ENCODE peak calls at places on chromosomes 7 and 10, in ten cellular contexts. U, L, M, R, H, P, I, Y, F and W are unnamed samples.

GRCh38 chr10:128018236-128018635 is 108.0 kb downstream of the MKI67 start:
- DNase-seq in P (peak), Y (no peak), U (peak), H (no peak), I (no peak), M (no peak), R (no peak), F (no peak), L (no peak), W (no peak)

GRCh38 chr10:94264085-94264484 is 98.7 kb downstream of the NOC3L start:
- DNase-seq in L (no peak), U (no peak), F (no peak), Y (no peak), R (no peak), H (no peak), P (no peak), M (no peak), I (no peak), W (no peak)

GRCh38 chr10:63425512-63425911 is 40.3 kb downstream of the JMJD1C start:
- DNase-seq in Y (no peak), P (no peak), R (no peak), F (no peak), I (no peak), L (no peak), M (no peak), U (no peak), H (no peak), W (no peak)

GRCh38 chr10:130935897-130936550 is 375.5 kb downstream of the TCERG1L start:
- DNase-seq in F (no peak), M (no peak), R (no peak), U (no peak), H (no peak), I (no peak), Y (no peak), L (no peak), P (no peak), W (no peak)

GRCh38 chr10:69382382-69383117 is 34.2 kb downstream of the TACR2 start:
- DNase-seq in P (peak), M (no peak), Y (peak), U (no peak), F (peak), H (peak), L (no peak), R (no peak), I (no peak), W (no peak)

GRCh38 chr10:30127120-30127541 is 67.7 kb upstream of the JCAD start:
- DNase-seq in U (no peak), R (peak), I (no peak), F (no peak), L (no peak), P (no peak), M (no peak), H (no peak), Y (no peak), W (no peak)

GRCh38 chr10:29142516-29143314 is 146.2 kb upstream of the LYZL1 start:
- DNase-seq in L (no peak), P (no peak), I (no peak), R (peak), H (no peak), F (no peak), Y (no peak), M (no peak), U (no peak), W (no peak)

GRCh38 chr7:80659120-80660055 is 20.9 kb downstream of the CD36 start:
- DNase-seq in F (no peak), R (peak), U (no peak), H (no peak), I (no peak), M (no peak), L (no peak), Y (peak), P (peak), W (no peak)

GRCh38 chr7:1729773-1730172 is 59.7 kb downstream of the ELFN1 start:
- DNase-seq in L (no peak), I (no peak), Y (no peak), M (no peak), R (no peak), P (no peak), H (no peak), F (no peak), U (no peak), W (no peak)

GRCh38 chr7:3649250-3649649 is 348.2 kb downstream of the SDK1 start:
- DNase-seq in R (no peak), M (no peak), I (no peak), P (peak), H (no peak), F (no peak), Y (no peak), U (no peak), L (no peak), W (no peak)

GRCh38 chr7:54705436-54705835 is 53.6 kb downstream of the SEC61G start:
- DNase-seq in U (no peak), P (peak), F (no peak), Y (peak), H (no peak), I (no peak), R (no peak), M (no peak), L (no peak), W (peak)

GRCh38 chr10:111756541-111757061 is 427.0 kb downstream of the GPAM start:
- DNase-seq in P (no peak), I (no peak), R (peak), L (peak), Y (peak), F (no peak), M (peak), U (peak), H (no peak), W (peak)

GRCh38 chr10:109928393-109928792 is 5.1 kb upstream of the XPNPEP1 start:
- DNase-seq in Y (no peak), F (no peak), R (no peak), L (no peak), U (no peak), M (no peak), I (no peak), H (no peak), P (no peak), W (no peak)

GRCh38 chr7:155667241-155667849 is 22.9 kb downstream of the RBM33 start:
- DNase-seq in L (no peak), F (no peak), I (no peak), P (no peak), M (no peak), Y (no peak), U (no peak), H (no peak), R (no peak), W (no peak)

GRCh38 chr10:113187066-113187777 is 237.2 kb downstream of the TCF7L2 start:
- DNase-seq in L (no peak), H (peak), U (peak), I (no peak), F (no peak), R (peak), P (no peak), Y (peak), M (no peak), W (peak)

GRCh38 chr7:80699656-80700318 is 61.3 kb downstream of the CD36 start:
- DNase-seq in P (peak), I (no peak), L (no peak), F (no peak), Y (no peak), H (no peak), U (no peak), M (no peak), R (no peak), W (no peak)

GRCh38 chr10:5461201-5461585 is 38.2 kb downstream of the CALML5 start:
- DNase-seq in Y (no peak), U (no peak), P (no peak), L (no peak), I (no peak), M (no peak), R (no peak), H (no peak), F (no peak), W (no peak)

GRCh38 chr10:43160067-43160918 is 22.0 kb downstream of the CSGALNACT2 start:
- DNase-seq in L (no peak), M (no peak), I (no peak), Y (peak), R (no peak), F (no peak), U (no peak), H (no peak), P (peak), W (no peak)

GRCh38 chr10:81068446-81068845 is 530.7 kb downstream of the SH2D4B start:
- DNase-seq in Y (no peak), I (no peak), P (no peak), L (no peak), F (no peak), H (no peak), R (no peak), M (no peak), U (no peak), W (no peak)

GRCh38 chr7:27118580-27118979 is 12.0 kb downstream of the HOXA4 start:
- DNase-seq in L (no peak), F (no peak), M (no peak), I (no peak), R (no peak), H (no peak), Y (peak), P (no peak), U (no peak), W (no peak)

GRCh38 chr7:122014697-122015096 is 129.4 kb downstream of the AASS start:
- DNase-seq in F (no peak), P (no peak), L (no peak), M (no peak), R (no peak), U (no peak), I (no peak), H (no peak), Y (no peak), W (no peak)

GRCh38 chr10:90998733-90999511 is 78.0 kb upstream of the ANKRD1 start:
- DNase-seq in Y (no peak), I (no peak), U (no peak), R (no peak), H (no peak), F (no peak), M (no peak), P (no peak), L (no peak), W (no peak)

GRCh38 chr10:30437039-30437781 is 3.2 kb downstream of the MAP3K8 start:
- DNase-seq in L (no peak), I (no peak), U (no peak), Y (no peak), F (no peak), P (peak), H (no peak), M (no peak), R (no peak), W (no peak)

GRCh38 chr10:128360783-128361182 is 234.6 kb upstream of the MKI67 start:
- DNase-seq in L (no peak), R (no peak), Y (no peak), I (no peak), P (no peak), F (no peak), U (no peak), H (no peak), M (no peak), W (no peak)

GRCh38 chr10:118971876-118972275 is 57.6 kb upstream of the NANOS1 start:
- DNase-seq in F (no peak), M (no peak), R (no peak), P (no peak), Y (no peak), L (no peak), H (no peak), I (no peak), U (no peak), W (no peak)

GRCh38 chr10:124744688-124745055 is 494 bp upstream of the FAM53B start:
- DNase-seq in P (peak), U (no peak), Y (peak), M (no peak), R (no peak), I (no peak), L (no peak), H (no peak), F (no peak), W (no peak)

GRCh38 chr7:128370491-128370890 is 9.0 kb upstream of the PRRT4 start:
- DNase-seq in F (no peak), H (no peak), M (no peak), P (no peak), U (no peak), L (no peak), R (no peak), Y (no peak), I (no peak), W (no peak)

GRCh38 chr10:77823811-77824542 is 102.6 kb downstream of the DLG5 start:
- DNase-seq in L (no peak), R (no peak), I (no peak), M (no peak), H (no peak), Y (no peak), U (no peak), F (no peak), P (no peak), W (no peak)

GRCh38 chr7:45415265-45415664 is 158.9 kb upstream of the ADCY1 start:
- DNase-seq in U (no peak), H (no peak), M (no peak), I (no peak), R (no peak), Y (no peak), F (no peak), P (no peak), L (no peak), W (no peak)

GRCh38 chr7:100088095-100088620 is 611 bp upstream of the COPS6 start:
- DNase-seq in U (no peak), L (no peak), R (no peak), I (no peak), P (no peak), F (no peak), M (no peak), H (no peak), Y (no peak), W (no peak)

GRCh38 chr7:76047305-76047810 is 442 bp downstream of the STYXL1 start:
- DNase-seq in P (no peak), Y (no peak), F (no peak), R (no peak), L (no peak), H (no peak), M (no peak), I (no peak), U (no peak), W (no peak)

DNA sequence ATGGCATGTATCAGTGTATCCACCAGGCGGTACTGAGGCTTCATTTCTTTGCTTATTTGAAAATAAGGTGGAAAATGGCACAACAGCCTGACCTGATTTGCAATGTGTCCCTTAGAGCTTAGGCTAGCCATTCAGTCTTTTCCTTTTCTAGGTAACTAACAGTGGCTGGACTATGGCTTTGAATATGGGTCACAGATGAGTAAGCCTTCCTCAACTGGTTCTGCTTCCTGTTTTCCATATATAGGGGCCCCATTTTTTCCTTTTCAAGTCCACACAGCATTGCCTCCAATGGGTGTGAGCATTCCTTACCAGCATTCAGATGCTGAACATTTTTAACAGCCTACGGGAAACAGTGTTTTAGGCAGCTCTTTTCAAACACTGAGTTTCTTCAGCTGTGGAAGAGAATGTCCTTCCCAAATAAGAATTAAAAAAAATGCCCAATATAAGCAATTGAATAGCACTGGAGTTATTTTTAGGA is 3.9 kb upstream of the ITGB1 start:
- DNase-seq in P (peak), R (peak), F (peak), M (no peak), H (no peak), U (peak), Y (peak), I (no peak), L (no peak), W (no peak)
- H3K4me3 ChIP-seq in P (peak), R (no peak), F (no peak), M (peak), H (peak), U (peak), Y (no peak), I (no peak), L (no peak), W (no peak)

GRCh38 chr7:157576415-157576814 is 239.6 kb downstream of the DNAJB6 start:
- DNase-seq in L (no peak), R (no peak), P (no peak), U (no peak), Y (no peak), H (peak), F (no peak), M (no peak), I (no peak), W (no peak)
- H3K4me3 ChIP-seq in L (no peak), R (no peak), P (no peak), U (peak), Y (no peak), H (peak), F (no peak), M (no peak), I (no peak), W (no peak)

GRCh38 chr10:23172846-23173548 is 19.1 kb upstream of the PTF1A start:
- DNase-seq in R (no peak), H (no peak), U (no peak), F (no peak), M (no peak), Y (peak), P (no peak), L (no peak), I (no peak), W (no peak)

GRCh38 chr10:23174075-23174973 is 17.8 kb upstream of the PTF1A start:
- DNase-seq in M (no peak), L (no peak), F (no peak), Y (peak), R (no peak), P (no peak), H (no peak), I (no peak), U (no peak), W (no peak)

GRCh38 chr10:23173549-23174074 is 18.5 kb upstream of the PTF1A start:
- DNase-seq in M (no peak), R (no peak), P (no peak), Y (no peak), I (no peak), H (no peak), F (no peak), U (no peak), L (no peak), W (no peak)

GRCh38 chr10:23171232-23171876 is 20.8 kb upstream of the PTF1A start:
- DNase-seq in R (peak), L (no peak), Y (peak), M (no peak), F (no peak), I (no peak), U (no peak), P (peak), H (no peak), W (no peak)

DNA sequence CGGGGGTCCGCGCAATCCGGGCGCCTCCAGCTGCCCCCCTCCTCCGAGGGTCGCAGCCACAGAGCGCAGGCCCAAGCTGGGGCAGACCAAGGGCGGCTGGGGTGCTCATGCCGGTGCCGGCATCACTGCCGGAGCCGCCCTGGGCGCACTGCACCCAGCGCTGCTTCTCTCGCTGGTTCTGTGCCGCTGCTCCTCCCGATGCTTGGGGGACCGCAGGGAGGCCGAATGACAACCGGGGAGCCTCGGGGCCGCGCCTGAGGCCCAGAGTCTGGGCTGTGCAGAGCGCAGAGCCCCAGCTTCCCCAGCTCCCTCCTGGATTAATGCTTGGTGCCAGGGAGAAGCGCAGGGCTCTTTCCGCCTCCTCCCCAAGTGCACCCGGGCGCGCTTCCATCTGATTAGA is 19.7 kb upstream of the PTF1A start:
- DNase-seq in P (no peak), F (no peak), U (no peak), Y (peak), M (no peak), I (no peak), R (no peak), H (no peak), L (no peak), W (no peak)
- H3K4me3 ChIP-seq in P (no peak), F (no peak), U (no peak), Y (no peak), M (no peak), I (no peak), R (no peak), H (no peak), L (no peak), W (no peak)

GRCh38 chr10:88244781-88245350 is 338.3 kb downstream of the RNLS start:
- DNase-seq in Y (no peak), P (no peak), U (no peak), I (no peak), R (no peak), H (no peak), F (no peak), M (no peak), L (no peak), W (no peak)

GRCh38 chr10:88243202-88243744 is 339.8 kb downstream of the RNLS start:
- DNase-seq in P (no peak), H (no peak), R (no peak), L (no peak), I (no peak), F (no peak), M (no peak), U (no peak), Y (no peak), W (no peak)

GRCh38 chr10:88245974-88246511 is 337.1 kb downstream of the RNLS start:
- DNase-seq in P (peak), R (peak), L (no peak), I (no peak), F (no peak), H (no peak), U (peak), Y (no peak), M (no peak), W (no peak)

GRCh38 chr10:88241501-88241900 is 341.6 kb downstream of the RNLS start:
- DNase-seq in R (no peak), H (no peak), M (no peak), I (no peak), U (no peak), P (no peak), L (no peak), F (no peak), Y (no peak), W (no peak)

DNA sequence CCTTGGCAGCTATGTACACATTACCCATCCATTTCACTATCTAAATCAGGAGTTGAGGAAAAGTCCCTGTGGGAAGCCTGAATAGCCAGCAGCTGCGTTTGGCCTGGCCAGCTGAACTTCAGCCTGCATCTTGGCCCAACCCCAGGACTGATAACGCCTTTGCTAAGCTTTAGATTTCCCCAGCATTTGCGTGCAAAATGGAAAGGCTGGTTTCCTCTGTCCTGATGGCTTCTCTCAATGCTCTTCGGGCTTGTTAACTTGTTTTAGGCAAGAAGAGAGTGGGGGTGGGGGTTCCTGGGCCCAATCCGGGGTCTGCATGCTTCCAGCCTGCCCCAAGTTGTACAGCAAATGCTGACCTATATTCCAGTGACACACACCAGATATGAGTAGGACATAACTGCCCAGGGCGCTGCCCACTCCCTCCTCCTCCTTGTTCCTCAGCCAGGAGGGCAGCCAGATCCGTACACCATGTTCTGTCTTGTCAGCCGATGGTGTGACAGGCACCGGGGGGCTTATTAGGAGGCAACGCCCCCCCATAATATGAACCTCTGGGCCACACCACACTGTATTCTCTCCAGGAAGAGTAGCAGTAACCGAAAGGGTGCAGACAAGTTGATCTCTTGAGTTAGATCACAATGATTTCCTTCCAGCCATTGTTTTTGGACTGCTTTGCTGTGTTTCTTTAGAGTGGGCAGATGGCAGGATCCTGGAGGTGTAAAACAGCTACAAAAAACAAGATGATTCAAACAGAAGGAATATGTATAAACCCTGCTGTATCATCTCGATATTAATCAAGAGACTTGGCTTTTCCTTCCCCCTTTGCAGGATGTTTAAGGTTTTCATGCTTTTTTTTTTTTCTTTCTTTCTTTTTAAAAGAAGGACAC is 339.0 kb downstream of the RNLS start:
- DNase-seq in U (peak), F (peak), L (no peak), M (no peak), H (peak), Y (no peak), I (no peak), R (peak), P (peak), W (peak)
- H3K4me3 ChIP-seq in U (peak), F (no peak), L (no peak), M (no peak), H (peak), Y (no peak), I (no peak), R (no peak), P (no peak), W (peak)